ENCODE peak calls at places on chromosomes 16 and 17, in six cellular contexts. D is neuronal stem cell, I is H1, J is H9, U is trophoblast cell, E is IMR-90. M is an unnamed sample.

GRCh38 chr16:69166946-69167930 is 19.7 kb upstream of the SNTB2 start:
- DNase-seq in D (no peak), J (no peak), U (no peak), E (peak), I (no peak), M (no peak)

GRCh38 chr17:39231587-39232551 is 6.1 kb upstream of the STAC2 start:
- DNase-seq in E (peak), I (no peak), D (no peak), U (peak), J (peak), M (peak)

GRCh38 chr16:1778200-1779179 is 3.9 kb downstream of the SPSB3 start:
- DNase-seq in U (no peak), D (no peak), E (no peak), I (no peak), J (no peak), M (no peak)

GRCh38 chr17:61139219-61139618 is 260.4 kb upstream of the TBX2 start:
- DNase-seq in D (no peak), E (peak), I (no peak), U (peak), J (no peak), M (peak)

GRCh38 chr17:7855643-7856080 is 796 bp downstream of the TMEM88 start:
- DNase-seq in J (no peak), E (no peak), D (no peak), I (no peak), U (no peak), M (peak)

GRCh38 chr16:1981398-1981836 is at the start of gene NOXO1:
- DNase-seq in J (no peak), D (no peak), I (no peak), E (no peak), U (no peak), M (no peak)

GRCh38 chr17:8856869-8857575 is 10.5 kb downstream of the PIK3R6 start:
- DNase-seq in U (no peak), I (no peak), J (peak), E (no peak), D (no peak), M (no peak)

GRCh38 chr16:11133344-11133921 is 122.6 kb downstream of the SOCS1 start:
- DNase-seq in D (no peak), E (peak), I (no peak), J (peak), U (peak), M (peak)

GRCh38 chr17:7019839-7020519 is 2.9 kb upstream of the BCL6B start:
- DNase-seq in U (peak), E (peak), D (no peak), J (peak), I (no peak), M (peak)

GRCh38 chr17:74512624-74513084 is 18.6 kb downstream of the CD300LB start:
- DNase-seq in D (no peak), U (peak), E (no peak), I (no peak), J (no peak), M (no peak)

GRCh38 chr17:8382880-8383142 is 182 bp downstream of the RPL26 start:
- DNase-seq in U (no peak), I (no peak), J (no peak), E (no peak), D (no peak), M (no peak)

GRCh38 chr17:60141111-60142018 is 8.4 kb upstream of the CA4 start:
- DNase-seq in E (peak), I (no peak), J (no peak), U (peak), D (no peak), M (peak)

GRCh38 chr17:43740541-43740940 is 18.1 kb downstream of the SOST start:
- DNase-seq in U (peak), E (peak), J (no peak), D (no peak), I (no peak), M (no peak)

GRCh38 chr17:17435323-17435722 is 41.5 kb upstream of the MED9 start:
- DNase-seq in E (peak), I (no peak), D (no peak), U (no peak), J (no peak), M (peak)

GRCh38 chr17:38996660-38997337 is 29.6 kb upstream of the FBXO47 start:
- DNase-seq in U (peak), I (no peak), J (no peak), E (no peak), D (no peak), M (peak)

GRCh38 chr17:32755045-32755805 is 121.7 kb downstream of the MYO1D start:
- DNase-seq in U (peak), J (no peak), I (no peak), D (peak), E (peak), M (peak)

GRCh38 chr17:40553694-40554534 is 11.4 kb downstream of the CCR7 start:
- DNase-seq in D (no peak), E (peak), J (peak), U (no peak), I (no peak), M (peak)

GRCh38 chr17:57552114-57552601 is 192.9 kb downstream of the CCDC182 start:
- DNase-seq in D (no peak), I (no peak), U (no peak), E (no peak), J (peak), M (peak)

GRCh38 chr16:57675752-57676623 is 7.9 kb downstream of the ADGRG3 start:
- DNase-seq in E (no peak), I (peak), U (peak), D (no peak), J (peak), M (no peak)

GRCh38 chr16:89693931-89694783 is 7.3 kb downstream of the SPATA2L start:
- DNase-seq in I (no peak), E (no peak), D (no peak), U (no peak), J (no peak), M (no peak)

GRCh38 chr17:51703364-51704341 is 443.3 kb downstream of the UTP18 start:
- DNase-seq in D (no peak), I (no peak), J (no peak), U (no peak), E (no peak), M (no peak)

GRCh38 chr16:29664133-29664912 is 1.3 kb downstream of the SPN start:
- DNase-seq in E (no peak), U (no peak), D (no peak), J (no peak), I (no peak), M (no peak)

GRCh38 chr17:72134560-72135399 is 14.0 kb downstream of the SOX9 start:
- DNase-seq in E (peak), I (no peak), J (no peak), D (no peak), U (no peak), M (no peak)

GRCh38 chr17:4104506-4104905 is 38.3 kb downstream of the ZZEF1 start:
- DNase-seq in D (no peak), J (no peak), I (no peak), U (no peak), E (no peak), M (no peak)

GRCh38 chr17:14297161-14297851 is 3.6 kb upstream of the HS3ST3B1 start:
- DNase-seq in I (no peak), U (peak), J (peak), D (peak), E (no peak), M (peak)

GRCh38 chr17:16953347-16953746 is 18.6 kb downstream of the TNFRSF13B start:
- DNase-seq in E (no peak), J (no peak), D (no peak), U (no peak), I (no peak), M (no peak)

GRCh38 chr17:77493238-77493812 is 352.6 kb downstream of the SEC14L1 start:
- DNase-seq in D (no peak), E (no peak), J (no peak), I (no peak), U (no peak), M (no peak)

GRCh38 chr17:77490361-77491183 is 349.8 kb downstream of the SEC14L1 start:
- DNase-seq in D (no peak), E (no peak), U (no peak), J (no peak), I (no peak), M (no peak)

GRCh38 chr17:77493901-77494663 is 353.3 kb downstream of the SEC14L1 start:
- DNase-seq in E (no peak), U (no peak), I (no peak), J (no peak), D (no peak), M (no peak)

GRCh38 chr17:77492446-77493237 is 351.9 kb downstream of the SEC14L1 start:
- DNase-seq in I (no peak), U (no peak), E (no peak), J (no peak), D (no peak), M (no peak)

GRCh38 chr17:77491921-77492445 is 351.2 kb downstream of the SEC14L1 start:
- DNase-seq in U (no peak), D (no peak), I (no peak), E (no peak), J (no peak), M (no peak)
- H3K9ac ChIP-seq in U (no peak), D (no peak), I (no peak), E (no peak), J (no peak), M (no peak)

GRCh38 chr17:81332118-81332834 is 37.2 kb upstream of the SLC38A10 start:
- DNase-seq in J (no peak), I (no peak), E (no peak), U (no peak), D (no peak), M (no peak)

GRCh38 chr17:81334419-81334896 is 39.4 kb upstream of the SLC38A10 start:
- DNase-seq in U (no peak), D (no peak), I (no peak), J (peak), E (no peak), M (no peak)

GRCh38 chr17:81332949-81333570 is 38.0 kb upstream of the SLC38A10 start:
- DNase-seq in I (no peak), U (no peak), E (no peak), J (peak), D (no peak), M (no peak)

GRCh38 chr17:81334987-81335386 is 39.9 kb upstream of the SLC38A10 start:
- DNase-seq in E (no peak), I (no peak), U (no peak), J (no peak), D (no peak), M (no peak)

GRCh38 chr17:81333626-81334368 is 38.7 kb upstream of the SLC38A10 start:
- DNase-seq in U (no peak), I (no peak), J (peak), E (no peak), D (no peak), M (no peak)
- H4K91ac ChIP-seq in U (no peak), I (no peak), J (no peak), E (no peak), D (no peak), M (peak)

DNA sequence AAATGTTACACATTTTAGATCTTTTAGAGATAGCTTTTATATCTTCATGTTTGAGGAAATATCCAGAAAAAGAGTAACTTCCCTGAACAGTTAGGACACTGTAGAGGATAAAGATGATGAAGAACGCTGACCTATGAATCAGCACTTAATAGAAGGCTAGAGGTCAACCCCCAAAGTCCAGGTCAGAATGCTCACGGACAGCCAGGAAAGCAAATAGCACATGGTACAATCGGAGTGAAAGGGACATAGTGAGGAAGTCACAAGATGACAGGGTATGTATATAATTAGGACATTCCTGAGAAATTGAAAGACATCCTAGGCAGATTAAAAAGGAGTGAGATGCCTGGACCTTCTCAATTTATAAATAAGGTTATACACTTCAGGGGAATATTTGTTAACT is 55.1 kb upstream of the CNTNAP4 start:
- DNase-seq in I (no peak), U (no peak), E (no peak), J (no peak), D (no peak), M (peak)
- H2BK5ac ChIP-seq in I (no peak), U (no peak), E (no peak), J (no peak), D (no peak), M (no peak)

GRCh38 chr16:65406933-65407332 is 285.1 kb upstream of the CDH11 start:
- DNase-seq in I (no peak), J (no peak), D (no peak), E (no peak), U (no peak), M (no peak)
- H3K9ac ChIP-seq in I (no peak), J (no peak), D (no peak), E (no peak), U (no peak), M (no peak)

GRCh38 chr16:78900039-78900811 is 700.3 kb downstream of the MAF start:
- DNase-seq in J (no peak), E (no peak), U (peak), D (no peak), I (no peak), M (no peak)
- H4K91ac ChIP-seq in J (no peak), E (no peak), U (no peak), D (no peak), I (no peak), M (no peak)

GRCh38 chr16:8621572-8622314 is at the start of gene METTL22:
- DNase-seq in E (peak), D (peak), U (peak), I (peak), J (peak), M (peak)
- H2BK5ac ChIP-seq in E (peak), D (peak), U (peak), I (peak), J (peak), M (no peak)

GRCh38 chr17:55266958-55267688 is 2.4 kb downstream of the HLF start:
- DNase-seq in U (no peak), E (no peak), I (no peak), J (no peak), D (no peak), M (no peak)

GRCh38 chr17:55271223-55271571 is 6.4 kb downstream of the HLF start:
- DNase-seq in D (no peak), I (no peak), E (no peak), U (no peak), J (no peak), M (no peak)

GRCh38 chr17:55267777-55268648 is 3.3 kb downstream of the HLF start:
- DNase-seq in J (no peak), U (no peak), D (no peak), E (no peak), I (no peak), M (no peak)

GRCh38 chr17:55269894-55270293 is 5.1 kb downstream of the HLF start:
- DNase-seq in D (no peak), I (no peak), J (no peak), U (no peak), E (no peak), M (no peak)

GRCh38 chr17:55268649-55269480 is 4.1 kb downstream of the HLF start:
- DNase-seq in E (no peak), J (no peak), D (no peak), U (no peak), I (no peak), M (no peak)
- H3K9ac ChIP-seq in E (no peak), J (no peak), D (no peak), U (no peak), I (no peak), M (no peak)

DNA sequence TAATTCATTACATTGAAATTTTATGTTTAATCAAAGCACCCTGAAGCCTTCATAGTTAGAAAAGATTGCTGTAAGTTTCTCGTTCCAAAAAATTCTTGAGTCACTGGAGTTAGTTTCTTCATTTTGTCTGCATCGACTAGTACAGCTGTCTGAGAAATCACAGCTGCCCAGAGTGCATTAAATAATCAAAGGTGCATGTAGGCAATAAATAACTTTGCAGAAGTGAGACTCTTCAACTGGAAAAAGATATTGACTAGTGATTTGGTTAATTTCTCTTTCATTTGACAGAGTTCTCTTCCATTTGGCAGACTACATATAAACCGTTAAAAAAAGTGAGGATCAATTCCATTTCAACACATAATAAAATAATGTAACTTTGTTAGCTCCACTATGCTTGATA is 234.0 kb downstream of the CNTNAP4 start:
- DNase-seq in D (no peak), J (no peak), I (no peak), U (no peak), E (no peak), M (no peak)
- H4K91ac ChIP-seq in D (no peak), J (no peak), I (no peak), U (no peak), E (no peak), M (no peak)

GRCh38 chr17:64498308-64499203 is 1.7 kb upstream of the POLG2 start:
- DNase-seq in E (no peak), U (peak), J (no peak), I (no peak), D (no peak), M (peak)

GRCh38 chr17:64500923-64501765 is 4.3 kb upstream of the POLG2 start:
- DNase-seq in J (no peak), E (no peak), U (peak), I (no peak), D (no peak), M (no peak)

GRCh38 chr17:64502021-64502420 is 4.1 kb downstream of the DDX5 start:
- DNase-seq in U (peak), I (no peak), D (no peak), J (no peak), E (no peak), M (no peak)

GRCh38 chr17:64500487-64500859 is 3.6 kb upstream of the POLG2 start:
- DNase-seq in I (no peak), J (no peak), E (no peak), D (no peak), U (no peak), M (no peak)

GRCh38 chr17:64499805-64500486 is 3.1 kb upstream of the POLG2 start:
- DNase-seq in U (peak), J (no peak), D (no peak), I (no peak), E (peak), M (peak)
- H2BK5ac ChIP-seq in U (no peak), J (no peak), D (no peak), I (no peak), E (no peak), M (no peak)

DNA sequence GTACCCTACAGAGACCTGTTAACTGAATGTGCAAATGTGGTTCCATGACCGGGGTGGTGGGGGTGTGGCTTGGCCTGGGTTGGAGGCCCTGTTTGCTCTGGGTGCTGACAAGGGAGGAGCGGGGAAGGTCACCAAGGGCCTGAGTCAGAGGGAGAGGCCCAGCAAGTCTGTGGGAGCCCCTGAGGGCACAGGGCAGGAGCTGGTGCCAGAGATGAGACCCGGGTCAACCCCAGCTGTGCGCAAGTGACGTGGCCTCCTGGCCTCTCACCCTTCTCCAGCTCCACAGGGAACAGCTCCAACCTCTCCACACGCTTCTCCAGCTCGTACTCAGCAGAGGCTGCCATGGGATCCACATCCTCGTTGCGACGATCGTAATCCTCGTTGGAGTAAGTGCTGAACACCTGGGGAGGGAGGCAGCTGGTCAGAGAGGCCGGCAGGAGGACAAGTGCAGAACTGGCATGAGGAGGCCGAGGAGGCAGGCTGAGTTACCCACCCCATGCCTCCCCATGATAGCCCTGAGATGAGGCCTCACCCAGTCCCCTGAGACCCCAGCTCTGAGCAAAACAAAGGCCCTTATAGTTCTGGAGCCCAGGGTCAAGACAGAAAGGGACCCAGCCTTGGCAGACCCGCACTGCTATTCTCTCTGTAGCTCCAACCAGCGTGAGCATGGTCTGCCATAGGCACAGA is 5.5 kb downstream of the PPP1R9B start:
- DNase-seq in I (no peak), U (peak), D (no peak), J (no peak), E (no peak), M (no peak)
- H3K9ac ChIP-seq in I (no peak), U (no peak), D (peak), J (no peak), E (no peak), M (peak)

M was measured in mesenchymal stem cell.